ENCODE peak calls at places on chromosomes 6 and 20, in five cellular contexts. One of them, this sample, is unnamed.

GRCh38 chr6:164097557-164098398 is 683.3 kb downstream of the QKI start:
- DNase-seq in non-pigmented ciliary epithelial cell: peak; percentile 49
- DNase-seq in activated CD4-positive, alpha-beta T cell treated with anti-CD3 and anti-CD28 coated beads for 4 hours: no peak
- DNase-seq in H9: peak; percentile 40
- DNase-seq in ovary: no peak
- DNase-seq in this sample: no peak

GRCh38 chr20:62808211-62808865 is 3.7 kb downstream of the OGFR start:
- DNase-seq in non-pigmented ciliary epithelial cell: no peak
- DNase-seq in activated CD4-positive, alpha-beta T cell treated with anti-CD3 and anti-CD28 coated beads for 4 hours: peak; percentile 73
- DNase-seq in H9: peak; percentile 82
- DNase-seq in ovary: peak; percentile 83
- DNase-seq in this sample: no peak

GRCh38 chr6:53984163-53984562 is 127.1 kb upstream of the MLIP start:
- DNase-seq in non-pigmented ciliary epithelial cell: peak; percentile 93
- DNase-seq in activated CD4-positive, alpha-beta T cell treated with anti-CD3 and anti-CD28 coated beads for 4 hours: no peak
- DNase-seq in H9: no peak
- DNase-seq in ovary: no peak
- DNase-seq in this sample: no peak

GRCh38 chr6:15359335-15359862 is 113.5 kb downstream of the JARID2 start:
- DNase-seq in non-pigmented ciliary epithelial cell: no peak
- DNase-seq in activated CD4-positive, alpha-beta T cell treated with anti-CD3 and anti-CD28 coated beads for 4 hours: no peak
- DNase-seq in H9: no peak
- DNase-seq in ovary: no peak
- DNase-seq in this sample: no peak

GRCh38 chr6:163389354-163389753 is 25.2 kb upstream of the QKI start:
- DNase-seq in non-pigmented ciliary epithelial cell: no peak
- DNase-seq in activated CD4-positive, alpha-beta T cell treated with anti-CD3 and anti-CD28 coated beads for 4 hours: no peak
- DNase-seq in H9: no peak
- DNase-seq in ovary: no peak
- DNase-seq in this sample: no peak

GRCh38 chr6:4593891-4594445 is 182.2 kb upstream of the CDYL start:
- DNase-seq in non-pigmented ciliary epithelial cell: no peak
- DNase-seq in activated CD4-positive, alpha-beta T cell treated with anti-CD3 and anti-CD28 coated beads for 4 hours: no peak
- DNase-seq in H9: no peak
- DNase-seq in ovary: no peak
- DNase-seq in this sample: no peak

GRCh38 chr6:156585859-156586258 is 191.3 kb upstream of the ARID1B start:
- DNase-seq in non-pigmented ciliary epithelial cell: no peak
- DNase-seq in activated CD4-positive, alpha-beta T cell treated with anti-CD3 and anti-CD28 coated beads for 4 hours: no peak
- DNase-seq in H9: no peak
- DNase-seq in ovary: no peak
- DNase-seq in this sample: no peak

GRCh38 chr20:6582449-6582848 is 185.0 kb upstream of the BMP2 start:
- DNase-seq in non-pigmented ciliary epithelial cell: no peak
- DNase-seq in activated CD4-positive, alpha-beta T cell treated with anti-CD3 and anti-CD28 coated beads for 4 hours: no peak
- DNase-seq in H9: no peak
- DNase-seq in ovary: no peak
- DNase-seq in this sample: no peak

GRCh38 chr6:21740719-21741118 is 147.2 kb downstream of the SOX4 start:
- DNase-seq in non-pigmented ciliary epithelial cell: no peak
- DNase-seq in activated CD4-positive, alpha-beta T cell treated with anti-CD3 and anti-CD28 coated beads for 4 hours: no peak
- DNase-seq in H9: no peak
- DNase-seq in ovary: no peak
- DNase-seq in this sample: no peak

GRCh38 chr6:12957321-12958051 is 240.9 kb downstream of the PHACTR1 start:
- DNase-seq in non-pigmented ciliary epithelial cell: no peak
- DNase-seq in activated CD4-positive, alpha-beta T cell treated with anti-CD3 and anti-CD28 coated beads for 4 hours: peak; percentile 1
- DNase-seq in H9: peak; percentile 52
- DNase-seq in ovary: peak; percentile 66
- DNase-seq in this sample: no peak

GRCh38 chr6:135181333-135182119 is 418 bp downstream of the MYB start:
- DNase-seq in non-pigmented ciliary epithelial cell: no peak
- DNase-seq in activated CD4-positive, alpha-beta T cell treated with anti-CD3 and anti-CD28 coated beads for 4 hours: peak; percentile 6
- DNase-seq in H9: peak; percentile 43
- DNase-seq in ovary: no peak
- DNase-seq in this sample: no peak

GRCh38 chr6:47083586-47084047 is 41.5 kb upstream of the ADGRF1 start:
- DNase-seq in non-pigmented ciliary epithelial cell: no peak
- DNase-seq in activated CD4-positive, alpha-beta T cell treated with anti-CD3 and anti-CD28 coated beads for 4 hours: no peak
- DNase-seq in H9: no peak
- DNase-seq in ovary: peak; percentile 96
- DNase-seq in this sample: no peak

GRCh38 chr6:136012198-136012884 is 160.8 kb downstream of the PDE7B start:
- DNase-seq in non-pigmented ciliary epithelial cell: peak; percentile 90
- DNase-seq in activated CD4-positive, alpha-beta T cell treated with anti-CD3 and anti-CD28 coated beads for 4 hours: no peak
- DNase-seq in H9: no peak
- DNase-seq in ovary: no peak
- DNase-seq in this sample: no peak

GRCh38 chr6:40442591-40442990 is 144.6 kb downstream of the LRFN2 start:
- DNase-seq in non-pigmented ciliary epithelial cell: no peak
- DNase-seq in activated CD4-positive, alpha-beta T cell treated with anti-CD3 and anti-CD28 coated beads for 4 hours: no peak
- DNase-seq in H9: no peak
- DNase-seq in ovary: no peak
- DNase-seq in this sample: no peak

GRCh38 chr6:169240591-169241390 is 12.9 kb downstream of the THBS2 start:
- DNase-seq in non-pigmented ciliary epithelial cell: no peak
- DNase-seq in activated CD4-positive, alpha-beta T cell treated with anti-CD3 and anti-CD28 coated beads for 4 hours: no peak
- DNase-seq in H9: no peak
- DNase-seq in ovary: peak; percentile 30
- DNase-seq in this sample: no peak

GRCh38 chr6:30826961-30827342 is 57.4 kb upstream of the DDR1 start:
- DNase-seq in non-pigmented ciliary epithelial cell: no peak
- DNase-seq in activated CD4-positive, alpha-beta T cell treated with anti-CD3 and anti-CD28 coated beads for 4 hours: no peak
- DNase-seq in H9: no peak
- DNase-seq in ovary: no peak
- DNase-seq in this sample: no peak

GRCh38 chr6:29746846-29747687 is 23.8 kb downstream of the HLA-F start:
- DNase-seq in non-pigmented ciliary epithelial cell: no peak
- DNase-seq in activated CD4-positive, alpha-beta T cell treated with anti-CD3 and anti-CD28 coated beads for 4 hours: no peak
- DNase-seq in H9: no peak
- DNase-seq in ovary: no peak
- DNase-seq in this sample: no peak

GRCh38 chr20:3744806-3745685 is 12.6 kb downstream of the HSPA12B start:
- DNase-seq in non-pigmented ciliary epithelial cell: no peak
- DNase-seq in activated CD4-positive, alpha-beta T cell treated with anti-CD3 and anti-CD28 coated beads for 4 hours: peak; percentile 79
- DNase-seq in H9: peak; percentile 98
- DNase-seq in ovary: peak; percentile 76
- DNase-seq in this sample: peak; percentile 93

GRCh38 chr6:83057705-83058321 is 7.8 kb downstream of the UBE3D start:
- DNase-seq in non-pigmented ciliary epithelial cell: peak; percentile 22
- DNase-seq in activated CD4-positive, alpha-beta T cell treated with anti-CD3 and anti-CD28 coated beads for 4 hours: no peak
- DNase-seq in H9: peak; percentile 43
- DNase-seq in ovary: no peak
- DNase-seq in this sample: no peak

GRCh38 chr6:126069457-126069856 is 83.1 kb downstream of the TRMT11 start:
- DNase-seq in non-pigmented ciliary epithelial cell: no peak
- DNase-seq in activated CD4-positive, alpha-beta T cell treated with anti-CD3 and anti-CD28 coated beads for 4 hours: no peak
- DNase-seq in H9: no peak
- DNase-seq in ovary: no peak
- DNase-seq in this sample: no peak

GRCh38 chr6:63447134-63447533 is 125.1 kb upstream of the LOC128125822 start:
- DNase-seq in non-pigmented ciliary epithelial cell: no peak
- DNase-seq in activated CD4-positive, alpha-beta T cell treated with anti-CD3 and anti-CD28 coated beads for 4 hours: no peak
- DNase-seq in H9: no peak
- DNase-seq in ovary: no peak
- DNase-seq in this sample: no peak

GRCh38 chr20:55782861-55783260 is 222.5 kb downstream of the CBLN4 start:
- DNase-seq in non-pigmented ciliary epithelial cell: no peak
- DNase-seq in activated CD4-positive, alpha-beta T cell treated with anti-CD3 and anti-CD28 coated beads for 4 hours: no peak
- DNase-seq in H9: no peak
- DNase-seq in ovary: no peak
- DNase-seq in this sample: no peak

GRCh38 chr6:108476381-108476780 is 84.3 kb upstream of the FOXO3 start:
- DNase-seq in non-pigmented ciliary epithelial cell: no peak
- DNase-seq in activated CD4-positive, alpha-beta T cell treated with anti-CD3 and anti-CD28 coated beads for 4 hours: no peak
- DNase-seq in H9: no peak
- DNase-seq in ovary: no peak
- DNase-seq in this sample: no peak

GRCh38 chr6:156109713-156110112 is 654.1 kb upstream of the NOX3 start:
- DNase-seq in non-pigmented ciliary epithelial cell: no peak
- DNase-seq in activated CD4-positive, alpha-beta T cell treated with anti-CD3 and anti-CD28 coated beads for 4 hours: no peak
- DNase-seq in H9: no peak
- DNase-seq in ovary: no peak
- DNase-seq in this sample: no peak

GRCh38 chr20:40073535-40074111 is 615.4 kb downstream of the MAFB start:
- DNase-seq in non-pigmented ciliary epithelial cell: no peak
- DNase-seq in activated CD4-positive, alpha-beta T cell treated with anti-CD3 and anti-CD28 coated beads for 4 hours: no peak
- DNase-seq in H9: peak; percentile 86
- DNase-seq in ovary: no peak
- DNase-seq in this sample: peak; percentile 76

GRCh38 chr6:138162947-138163569 is 1.3 kb downstream of the ARFGEF3 start:
- DNase-seq in non-pigmented ciliary epithelial cell: no peak
- DNase-seq in activated CD4-positive, alpha-beta T cell treated with anti-CD3 and anti-CD28 coated beads for 4 hours: no peak
- DNase-seq in H9: no peak
- DNase-seq in ovary: no peak
- DNase-seq in this sample: no peak

GRCh38 chr6:129131282-129131681 is 248.3 kb downstream of the LAMA2 start:
- DNase-seq in non-pigmented ciliary epithelial cell: no peak
- DNase-seq in activated CD4-positive, alpha-beta T cell treated with anti-CD3 and anti-CD28 coated beads for 4 hours: no peak
- DNase-seq in H9: no peak
- DNase-seq in ovary: peak; percentile 65
- DNase-seq in this sample: no peak

GRCh38 chr6:20266851-20267608 is 54.8 kb upstream of the MBOAT1 start:
- DNase-seq in non-pigmented ciliary epithelial cell: no peak
- DNase-seq in activated CD4-positive, alpha-beta T cell treated with anti-CD3 and anti-CD28 coated beads for 4 hours: no peak
- DNase-seq in H9: no peak
- DNase-seq in ovary: no peak
- DNase-seq in this sample: no peak

GRCh38 chr6:108559884-108560462 is 744 bp upstream of the FOXO3 start:
- DNase-seq in non-pigmented ciliary epithelial cell: no peak
- DNase-seq in activated CD4-positive, alpha-beta T cell treated with anti-CD3 and anti-CD28 coated beads for 4 hours: no peak
- DNase-seq in H9: peak; percentile 74
- DNase-seq in ovary: peak; percentile 84
- DNase-seq in this sample: no peak

GRCh38 chr6:87808005-87808757 is 106.1 kb upstream of the AKIRIN2 start:
- DNase-seq in non-pigmented ciliary epithelial cell: no peak
- DNase-seq in activated CD4-positive, alpha-beta T cell treated with anti-CD3 and anti-CD28 coated beads for 4 hours: no peak
- DNase-seq in H9: no peak
- DNase-seq in ovary: no peak
- DNase-seq in this sample: no peak

GRCh38 chr6:170050591-170051041 is 240.3 kb downstream of the DLL1 start:
- DNase-seq in non-pigmented ciliary epithelial cell: no peak
- DNase-seq in activated CD4-positive, alpha-beta T cell treated with anti-CD3 and anti-CD28 coated beads for 4 hours: no peak
- DNase-seq in H9: no peak
- DNase-seq in ovary: peak; percentile 30
- DNase-seq in this sample: no peak

GRCh38 chr20:13211956-13212618 is 9.0 kb upstream of the ISM1 start:
- DNase-seq in non-pigmented ciliary epithelial cell: no peak
- DNase-seq in activated CD4-positive, alpha-beta T cell treated with anti-CD3 and anti-CD28 coated beads for 4 hours: no peak
- DNase-seq in H9: no peak
- DNase-seq in ovary: no peak
- DNase-seq in this sample: no peak

GRCh38 chr6:111150577-111150976 is 63.3 kb downstream of the SLC16A10 start:
- DNase-seq in non-pigmented ciliary epithelial cell: no peak
- DNase-seq in activated CD4-positive, alpha-beta T cell treated with anti-CD3 and anti-CD28 coated beads for 4 hours: no peak
- DNase-seq in H9: no peak
- DNase-seq in ovary: no peak
- DNase-seq in this sample: no peak

GRCh38 chr20:35776513-35777101 is 4.8 kb downstream of the PHF20 start:
- DNase-seq in non-pigmented ciliary epithelial cell: no peak
- DNase-seq in activated CD4-positive, alpha-beta T cell treated with anti-CD3 and anti-CD28 coated beads for 4 hours: no peak
- DNase-seq in H9: no peak
- DNase-seq in ovary: no peak
- DNase-seq in this sample: no peak

GRCh38 chr20:40148886-40149285 is 540.1 kb downstream of the MAFB start:
- DNase-seq in non-pigmented ciliary epithelial cell: no peak
- DNase-seq in activated CD4-positive, alpha-beta T cell treated with anti-CD3 and anti-CD28 coated beads for 4 hours: no peak
- DNase-seq in H9: no peak
- DNase-seq in ovary: no peak
- DNase-seq in this sample: no peak

This sample was measured in iPS DF 6.9.